ENCODE peak calls at places on chromosomes 7 and 10, in eight cellular contexts. T is psoas muscle, B is A549, A is left ventricle myocardium inferior, D is stomach, S is iPS DF 6.9, H is spleen, R is heart left ventricle. N is an unnamed sample.

GRCh38 chr10:124708246-124708779 is 35.9 kb downstream of the FAM53B start:
- DNase-seq in T (peak; percentile 26), B (no peak), A (no peak), D (no peak), S (no peak), H (peak; percentile 54), R (no peak), N (no peak)

GRCh38 chr10:114749545-114749944 is 72.0 kb upstream of the FHIP2A start:
- DNase-seq in T (no peak), B (no peak), A (no peak), D (no peak), S (no peak), H (no peak), R (no peak), N (no peak)

GRCh38 chr10:80554050-80554449 is 16.3 kb downstream of the SH2D4B start:
- DNase-seq in T (no peak), B (no peak), A (no peak), D (no peak), S (no peak), H (no peak), R (no peak), N (no peak)

GRCh38 chr7:88664630-88665233 is 94.8 kb upstream of the ZNF804B start:
- DNase-seq in T (no peak), B (no peak), A (no peak), D (no peak), S (peak; percentile 47), H (no peak), R (no peak), N (no peak)

GRCh38 chr10:62248465-62248864 is 20.2 kb downstream of the RTKN2 start:
- DNase-seq in T (no peak), B (no peak), A (no peak), D (no peak), S (no peak), H (no peak), R (no peak), N (no peak)

GRCh38 chr10:7572435-7572834 is 94.3 kb downstream of the ITIH5 start:
- DNase-seq in T (no peak), B (no peak), A (no peak), D (no peak), S (no peak), H (no peak), R (no peak), N (no peak)

GRCh38 chr10:68208424-68209042 is 23.4 kb downstream of the ATOH7 start:
- DNase-seq in T (no peak), B (peak; percentile 78), A (no peak), D (peak; percentile 72), S (peak; percentile 73), H (no peak), R (no peak), N (peak; percentile 81)

GRCh38 chr7:90568213-90568612 is 27.9 kb upstream of the CDK14 start:
- DNase-seq in T (no peak), B (no peak), A (no peak), D (no peak), S (no peak), H (no peak), R (no peak), N (no peak)

GRCh38 chr10:101829561-101830315 is 11.5 kb upstream of the OGA start:
- DNase-seq in T (peak; percentile 67), B (no peak), A (peak; percentile 45), D (peak; percentile 53), S (peak; percentile 37), H (peak; percentile 93), R (peak; percentile 42), N (peak; percentile 63)

GRCh38 chr10:12643279-12643678 is 293.9 kb downstream of the CAMK1D start:
- DNase-seq in T (no peak), B (no peak), A (no peak), D (no peak), S (no peak), H (no peak), R (no peak), N (no peak)

GRCh38 chr10:62016477-62017140 is 115.1 kb downstream of the ARID5B start:
- DNase-seq in T (no peak), B (no peak), A (no peak), D (no peak), S (no peak), H (no peak), R (no peak), N (no peak)

GRCh38 chr7:158997471-158997870 is 141.1 kb downstream of the DYNC2I1 start:
- DNase-seq in T (peak; percentile 50), B (no peak), A (no peak), D (no peak), S (no peak), H (no peak), R (no peak), N (no peak)

GRCh38 chr10:19628767-19629443 is 187.3 kb upstream of the PLXDC2 start:
- DNase-seq in T (no peak), B (no peak), A (no peak), D (no peak), S (no peak), H (no peak), R (no peak), N (no peak)

GRCh38 chr7:30470783-30471182 is 7.8 kb downstream of the NOD1 start:
- DNase-seq in T (no peak), B (no peak), A (no peak), D (no peak), S (no peak), H (no peak), R (peak; percentile 77), N (no peak)

GRCh38 chr7:30468041-30468440 is 10.5 kb downstream of the NOD1 start:
- DNase-seq in T (no peak), B (no peak), A (no peak), D (no peak), S (no peak), H (no peak), R (no peak), N (no peak)

GRCh38 chr7:30468791-30469190 is 9.8 kb downstream of the NOD1 start:
- DNase-seq in T (no peak), B (no peak), A (no peak), D (no peak), S (no peak), H (no peak), R (peak; percentile 62), N (no peak)

GRCh38 chr7:30470163-30470770 is 8.3 kb downstream of the NOD1 start:
- DNase-seq in T (peak; percentile 66), B (no peak), A (peak; percentile 48), D (no peak), S (no peak), H (no peak), R (peak; percentile 82), N (no peak)

DNA sequence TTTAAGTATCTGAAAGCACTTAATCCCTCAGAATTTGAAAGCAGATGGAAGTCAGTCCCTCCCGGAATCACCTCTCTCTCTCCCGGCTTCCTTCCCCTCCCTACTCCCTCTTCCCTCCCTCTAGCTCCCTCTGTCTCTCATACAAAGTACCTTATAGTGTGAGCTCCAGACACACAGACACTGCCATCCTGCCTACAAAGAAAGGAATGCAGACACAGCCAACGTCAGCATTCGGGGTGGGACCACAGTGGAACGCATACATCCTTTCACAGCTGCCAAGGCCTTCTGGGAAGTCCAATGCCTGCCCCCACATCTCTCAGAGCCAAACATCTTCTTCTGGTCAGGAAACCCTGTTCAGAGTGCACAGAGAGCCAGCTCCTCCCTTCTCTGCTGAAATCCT is 9.3 kb downstream of the NOD1 start:
- DNase-seq in T (peak; percentile 70), B (peak; percentile 66), A (peak; percentile 77), D (no peak), S (peak; percentile 73), H (peak; percentile 81), R (peak; percentile 94), N (peak; percentile 88)
- H3K4me1 ChIP-seq in T (peaks cover 35% of the 10 kb centered on the region), B (peaks cover 81% of the 10 kb centered on the region), A (peaks cover 100% of the 10 kb centered on the region), D (peaks cover 51% of the 10 kb centered on the region), S (peaks cover 3% of the 10 kb centered on the region), H (peaks cover 60% of the 10 kb centered on the region), R (peaks cover 97% of the 10 kb centered on the region), N (peaks cover 11% of the 10 kb centered on the region)

GRCh38 chr7:72017756-72018155 is 394.4 kb downstream of the CALN1 start:
- DNase-seq in T (no peak), B (no peak), A (no peak), D (no peak), S (no peak), H (no peak), R (no peak), N (no peak)

GRCh38 chr7:72019436-72019835 is 392.7 kb downstream of the CALN1 start:
- DNase-seq in T (no peak), B (no peak), A (no peak), D (no peak), S (no peak), H (no peak), R (no peak), N (no peak)

GRCh38 chr7:72015106-72015505 is 397.0 kb downstream of the CALN1 start:
- DNase-seq in T (no peak), B (no peak), A (no peak), D (no peak), S (no peak), H (no peak), R (no peak), N (no peak)

GRCh38 chr7:72020301-72020700 is 391.8 kb downstream of the CALN1 start:
- DNase-seq in T (no peak), B (no peak), A (no peak), D (no peak), S (no peak), H (no peak), R (no peak), N (no peak)

DNA sequence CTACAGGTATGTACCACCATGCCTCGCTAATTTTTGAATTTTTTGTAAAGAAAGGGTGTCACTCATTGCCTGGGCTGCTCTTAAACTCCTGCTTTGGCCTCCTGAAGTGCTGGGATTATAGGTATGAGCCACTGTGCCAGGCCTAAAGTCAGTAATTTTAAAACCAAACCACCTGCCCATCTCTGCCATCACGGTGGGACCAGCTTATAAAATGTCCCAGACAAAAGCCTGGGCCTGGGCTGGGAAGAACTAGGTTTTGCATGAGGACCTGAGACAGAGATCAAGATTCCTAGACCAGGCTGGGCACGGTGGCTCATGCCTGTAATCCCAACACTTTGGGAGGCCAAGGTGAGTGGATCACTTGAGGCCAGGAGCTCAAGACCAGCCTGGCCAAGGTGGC is 395.6 kb downstream of the CALN1 start:
- DNase-seq in T (no peak), B (no peak), A (no peak), D (no peak), S (no peak), H (no peak), R (no peak), N (no peak)
- H3K9me3 ChIP-seq in T (peaks cover 10% of the 10 kb centered on the region), B (no peaks in the 10 kb centered on the region), A (peaks cover 9% of the 10 kb centered on the region), D (peaks cover 7% of the 10 kb centered on the region), S (no peaks in the 10 kb centered on the region), H (peaks cover 29% of the 10 kb centered on the region), R (no peaks in the 10 kb centered on the region), N (no peaks in the 10 kb centered on the region)

GRCh38 chr7:87216701-87217508 is 2.6 kb downstream of the TMEM243 start:
- DNase-seq in T (no peak), B (no peak), A (no peak), D (no peak), S (no peak), H (no peak), R (no peak), N (no peak)
- H3K4me3 ChIP-seq in T (no peak overlapping the region), B (no peak overlapping the region), A (peak overlapping the region; percentile 25), D (no peak overlapping the region), S (no peak overlapping the region), H (peak overlapping the region; percentile 93), R (peak overlapping the region; percentile 14), N (no peak overlapping the region)

DNA sequence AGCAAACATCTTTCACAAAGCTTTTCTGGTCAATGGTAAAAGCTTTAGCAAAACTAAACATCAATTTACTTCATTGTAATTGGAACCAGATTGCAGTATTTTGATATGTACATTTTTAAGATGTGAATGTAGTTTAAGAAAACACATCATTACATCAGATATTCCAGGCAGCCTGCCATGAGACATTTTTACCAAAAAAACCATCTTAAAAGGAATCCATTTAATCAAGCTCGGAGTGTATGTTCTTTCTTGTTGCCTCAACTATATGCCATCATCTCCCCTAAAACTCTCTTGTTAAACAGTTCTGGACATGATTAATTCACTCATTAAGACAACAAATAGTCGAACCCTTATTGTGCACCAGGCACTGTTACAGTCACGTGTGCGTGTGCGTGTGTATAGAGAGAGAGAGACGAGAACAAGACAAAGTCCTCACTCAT is 97.5 kb downstream of the UBE2H start:
- DNase-seq in T (no peak), B (no peak), A (no peak), D (no peak), S (no peak), H (no peak), R (no peak), N (no peak)
- H3K4me1 ChIP-seq in T (peaks cover 52% of the 10 kb centered on the region), B (peaks cover 51% of the 10 kb centered on the region), A (peaks cover 86% of the 10 kb centered on the region), D (peaks cover 28% of the 10 kb centered on the region), S (peaks cover 2% of the 10 kb centered on the region), H (peaks cover 16% of the 10 kb centered on the region), R (peaks cover 43% of the 10 kb centered on the region), N (peaks cover 25% of the 10 kb centered on the region)